ENCODE peak calls at places on chromosome 19, in ten cellular contexts. J, G, O, A, L, S, Z, Q, P and V are unnamed samples.

GRCh38 chr19:19537321-19538048 is 580 bp upstream of the CILP2 start:
- DNase-seq in Q (no peak), O (no peak), J (no peak), Z (no peak), S (no peak), A (peak), L (no peak), G (no peak), P (no peak), V (no peak)

GRCh38 chr19:53982056-53982455 is 9.4 kb upstream of the CACNG6 start:
- DNase-seq in Q (no peak), Z (peak), G (no peak), O (no peak), P (no peak), A (peak), L (no peak), J (no peak), S (peak), V (no peak)

GRCh38 chr19:55777528-55777927 is 8.6 kb downstream of the RFPL4AL1 start:
- DNase-seq in Z (no peak), Q (no peak), L (no peak), S (no peak), O (no peak), A (peak), P (no peak), J (no peak), G (no peak), V (no peak)

GRCh38 chr19:30342901-30343300 is 29.3 kb upstream of the ZNF536 start:
- DNase-seq in J (no peak), P (no peak), Q (no peak), S (no peak), Z (no peak), O (no peak), G (no peak), A (no peak), L (no peak), V (no peak)

GRCh38 chr19:883661-884211 is 9.3 kb downstream of the MED16 start:
- DNase-seq in G (no peak), Q (no peak), S (peak), P (peak), O (peak), J (no peak), L (no peak), A (peak), Z (no peak), V (peak)

GRCh38 chr19:33808399-33808798 is 11.7 kb downstream of the KCTD15 start:
- DNase-seq in G (no peak), S (no peak), P (no peak), A (no peak), O (no peak), J (no peak), L (no peak), Z (no peak), Q (no peak), V (no peak)

GRCh38 chr19:35105047-35105410 is 10.6 kb upstream of the FXYD3 start:
- DNase-seq in J (no peak), Q (no peak), Z (no peak), S (no peak), L (no peak), A (no peak), P (no peak), G (no peak), O (no peak), V (no peak)

GRCh38 chr19:30216453-30216852 is 155.7 kb upstream of the ZNF536 start:
- DNase-seq in P (no peak), G (no peak), L (no peak), Z (no peak), J (no peak), S (no peak), A (no peak), O (no peak), Q (no peak), V (no peak)

GRCh38 chr19:13964776-13965175 is 12.5 kb downstream of the DCAF15 start:
- DNase-seq in Z (no peak), J (no peak), P (no peak), S (no peak), O (no peak), L (no peak), A (peak), G (peak), Q (no peak), V (no peak)

GRCh38 chr19:35609881-35610353 is 2.6 kb upstream of the HAUS5 start:
- DNase-seq in G (no peak), Z (no peak), O (no peak), Q (peak), A (no peak), P (no peak), S (no peak), J (no peak), L (no peak), V (no peak)

GRCh38 chr19:37007587-37008220 is 70.5 kb upstream of the ZNF420 start:
- DNase-seq in L (no peak), Q (peak), J (peak), S (no peak), A (no peak), O (peak), G (no peak), Z (no peak), P (peak), V (peak)

GRCh38 chr19:13974073-13974472 is 21.8 kb downstream of the DCAF15 start:
- DNase-seq in S (peak), P (no peak), G (no peak), A (peak), Q (no peak), Z (peak), L (no peak), O (peak), J (no peak), V (peak)

GRCh38 chr19:39398297-39398864 is 7.2 kb downstream of the MED29 start:
- DNase-seq in S (no peak), L (no peak), J (no peak), Q (peak), Z (no peak), O (peak), P (peak), G (peak), A (peak), V (peak)

GRCh38 chr19:55454787-55455243 is 6.6 kb downstream of the ISOC2 start:
- DNase-seq in Q (no peak), L (no peak), P (no peak), Z (peak), A (peak), S (peak), J (peak), O (peak), G (peak), V (peak)

GRCh38 chr19:32404213-32404938 is 1.2 kb upstream of the DPY19L3 start:
- DNase-seq in P (no peak), Z (peak), S (peak), Q (peak), L (no peak), O (no peak), G (peak), J (no peak), A (no peak), V (no peak)

DNA sequence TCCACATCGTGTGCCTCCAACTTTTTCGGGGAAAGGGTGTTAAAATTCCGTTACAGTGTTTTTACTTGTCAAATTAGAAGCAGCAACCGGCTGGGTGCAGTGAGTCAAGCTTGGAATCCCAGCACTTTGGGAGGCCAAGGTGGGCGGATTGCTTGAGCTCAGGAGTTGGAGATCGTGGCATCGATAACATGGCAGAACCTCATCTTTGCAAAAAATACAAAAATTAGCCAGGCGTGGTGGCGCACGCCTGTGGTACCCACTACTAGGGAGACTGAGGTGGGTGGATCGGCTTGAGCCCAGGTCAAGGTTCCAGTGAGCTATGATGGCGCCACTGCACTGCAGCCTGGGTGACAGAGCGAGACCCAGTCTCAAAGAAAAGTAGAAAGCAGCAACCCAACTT is 1.1 kb upstream of the SLC35E1 start:
- DNase-seq in Z (no peak), A (no peak), O (no peak), P (no peak), J (no peak), Q (no peak), S (no peak), G (no peak), L (no peak), V (no peak)
- H3K27ac ChIP-seq in Z (no peak), A (peak), O (peak), P (peak), J (peak), Q (peak), S (no peak), G (no peak), L (peak), V (peak)

GRCh38 chr19:10006752-10007323 is 3.5 kb downstream of the COL5A3 start:
- DNase-seq in Q (no peak), O (no peak), J (no peak), P (no peak), G (no peak), Z (no peak), S (no peak), L (no peak), A (no peak), V (no peak)
- H3K27ac ChIP-seq in Q (no peak), O (peak), J (no peak), P (no peak), G (no peak), Z (no peak), S (no peak), L (no peak), A (no peak), V (no peak)

GRCh38 chr19:7926727-7927604 is 1.0 kb upstream of the CTXN1 start:
- DNase-seq in O (no peak), P (no peak), L (no peak), Q (peak), A (no peak), Z (no peak), G (no peak), J (no peak), S (no peak), V (no peak)
- H3K27ac ChIP-seq in O (peak), P (no peak), L (no peak), Q (peak), A (no peak), Z (no peak), G (no peak), J (peak), S (no peak), V (no peak)

GRCh38 chr19:2337329-2337707 is 8.8 kb downstream of the SPPL2B start:
- DNase-seq in O (no peak), L (no peak), S (peak), J (peak), Z (peak), P (peak), A (no peak), Q (no peak), G (peak), V (no peak)
- H3K27ac ChIP-seq in O (peak), L (no peak), S (no peak), J (peak), Z (peak), P (no peak), A (no peak), Q (no peak), G (no peak), V (no peak)

DNA sequence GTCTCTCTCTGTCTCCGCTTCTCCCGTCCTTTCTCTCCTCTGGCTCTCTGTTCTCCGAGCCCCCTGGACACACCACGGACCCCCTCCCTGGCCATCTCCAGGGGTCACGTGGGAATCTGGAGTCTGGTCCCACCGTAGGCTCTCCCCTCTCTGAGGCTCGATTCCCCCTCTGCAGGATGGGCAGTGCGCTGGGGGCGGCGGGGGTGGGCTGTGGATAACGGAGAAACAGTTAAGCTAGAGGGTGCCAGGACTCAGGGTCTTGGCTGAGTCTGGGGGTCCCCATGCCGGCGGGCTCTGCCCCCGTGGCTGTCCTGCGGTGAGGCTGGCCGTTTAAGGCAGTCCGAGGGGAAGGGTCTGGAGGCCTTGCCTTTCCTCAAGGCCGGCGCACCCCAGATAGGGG is 462 bp upstream of the MEIS3 start:
- DNase-seq in L (no peak), J (no peak), S (no peak), G (no peak), O (no peak), P (no peak), A (no peak), Q (no peak), Z (peak), V (no peak)
- H3K27ac ChIP-seq in L (no peak), J (no peak), S (peak), G (no peak), O (no peak), P (no peak), A (no peak), Q (no peak), Z (no peak), V (no peak)

GRCh38 chr19:46088101-46088500 is 36.4 kb downstream of the IGFL3 start:
- DNase-seq in A (no peak), Z (no peak), L (no peak), Q (no peak), J (no peak), S (no peak), O (no peak), G (no peak), P (no peak), V (no peak)
- H3K27ac ChIP-seq in A (no peak), Z (no peak), L (no peak), Q (no peak), J (no peak), S (no peak), O (no peak), G (no peak), P (no peak), V (no peak)

DNA sequence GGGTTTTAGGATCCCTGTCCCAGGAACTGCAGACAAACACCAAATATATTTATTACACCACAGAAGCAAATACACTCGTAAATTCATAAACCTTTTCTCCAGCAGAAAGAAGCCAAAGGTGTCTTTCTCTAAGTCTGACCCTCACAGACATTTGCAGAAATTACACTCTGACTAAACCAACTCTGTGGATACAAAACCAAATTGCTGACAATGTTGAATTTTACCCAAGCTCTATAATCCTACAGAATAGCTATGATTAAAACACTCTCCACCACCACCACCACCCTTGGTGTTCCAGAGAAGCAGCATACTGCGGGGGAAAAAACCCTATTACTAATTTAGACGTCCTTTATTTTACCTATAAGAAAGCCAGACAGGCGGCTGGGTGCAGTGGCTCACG is 5.2 kb downstream of the ZNF564 start:
- DNase-seq in J (no peak), A (no peak), S (no peak), G (no peak), Z (no peak), L (no peak), P (no peak), Q (no peak), O (no peak), V (no peak)
- H3K27ac ChIP-seq in J (no peak), A (no peak), S (no peak), G (no peak), Z (no peak), L (no peak), P (no peak), Q (no peak), O (no peak), V (no peak)

GRCh38 chr19:17581211-17581874 is 25.9 kb downstream of the COLGALT1 start:
- DNase-seq in L (no peak), S (no peak), Q (no peak), O (no peak), J (no peak), Z (no peak), P (no peak), A (no peak), G (no peak), V (no peak)

GRCh38 chr19:17580470-17581000 is 25.1 kb downstream of the COLGALT1 start:
- DNase-seq in Q (no peak), G (no peak), S (no peak), P (no peak), O (no peak), Z (no peak), A (no peak), L (no peak), J (no peak), V (no peak)

GRCh38 chr19:17577698-17578097 is 22.2 kb downstream of the COLGALT1 start:
- DNase-seq in A (no peak), J (no peak), O (no peak), G (no peak), S (no peak), P (no peak), L (no peak), Q (no peak), Z (no peak), V (no peak)

GRCh38 chr19:17576758-17577532 is 21.5 kb downstream of the COLGALT1 start:
- DNase-seq in J (no peak), L (no peak), G (no peak), A (no peak), P (no peak), Q (no peak), O (peak), Z (peak), S (peak), V (peak)

DNA sequence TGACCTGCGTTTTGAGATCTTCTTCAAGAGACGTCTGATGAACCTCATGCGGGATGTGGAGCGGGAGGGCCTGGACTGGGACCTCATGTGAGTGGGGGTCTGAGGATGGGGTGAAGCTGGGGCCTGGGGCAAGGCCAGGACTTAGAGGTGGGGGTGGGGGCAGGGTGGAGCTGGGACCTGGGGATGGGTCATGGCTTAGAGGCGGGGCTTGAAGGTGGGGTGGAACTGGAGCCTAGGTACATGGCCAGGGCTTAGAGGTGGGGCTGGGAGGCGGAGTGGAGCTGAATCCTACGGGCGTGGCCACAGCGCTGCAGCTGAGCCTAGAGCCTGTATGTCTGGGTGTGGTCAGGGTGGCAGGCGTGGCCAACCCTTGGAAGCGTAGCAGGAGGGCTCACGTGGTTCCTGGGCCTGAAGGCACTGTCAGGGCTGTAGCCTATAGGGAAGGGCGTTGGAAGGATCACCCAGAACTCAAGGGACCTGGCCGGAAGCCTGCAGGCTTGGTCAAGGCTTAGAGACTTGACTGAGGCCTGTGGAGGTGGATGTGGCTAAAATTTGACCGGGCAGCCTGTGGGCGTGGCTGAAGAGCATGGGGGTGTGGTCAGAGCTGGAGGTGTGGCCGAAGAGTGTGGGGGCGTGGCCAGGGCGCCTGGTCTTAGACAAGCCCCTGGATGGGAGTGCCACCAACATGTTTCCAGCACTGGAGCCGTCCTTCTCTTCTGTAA is 24.2 kb downstream of the COLGALT1 start:
- DNase-seq in P (peak), Z (peak), J (no peak), A (peak), S (peak), L (no peak), Q (peak), O (peak), G (peak), V (peak)
- H3K27ac ChIP-seq in P (no peak), Z (no peak), J (no peak), A (no peak), S (no peak), L (no peak), Q (no peak), O (peak), G (no peak), V (no peak)

DNA sequence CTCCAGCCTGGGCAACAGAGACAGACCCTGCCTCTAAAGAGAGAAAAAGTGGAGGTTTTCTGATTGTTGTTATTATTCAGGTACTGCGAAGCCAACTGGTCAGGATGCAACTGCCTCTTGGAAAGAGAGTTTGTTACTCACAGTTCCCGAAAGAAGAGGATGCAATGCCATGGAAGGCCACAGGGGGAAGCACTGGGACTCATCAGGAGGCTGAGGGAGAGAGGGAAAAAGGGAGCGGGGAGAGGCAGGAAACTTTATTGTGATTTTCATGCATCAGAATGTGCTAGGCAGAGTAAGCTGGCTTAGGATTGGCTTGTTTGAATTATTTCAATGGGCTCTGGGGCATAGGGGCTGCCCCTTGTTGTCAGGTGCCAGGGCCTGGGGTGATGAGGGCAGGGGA is 27.6 kb downstream of the MYO9B start:
- DNase-seq in Z (peak), S (peak), O (no peak), G (peak), A (peak), L (no peak), P (no peak), Q (no peak), J (no peak), V (peak)
- H3K27ac ChIP-seq in Z (no peak), S (no peak), O (peak), G (no peak), A (no peak), L (no peak), P (no peak), Q (peak), J (no peak), V (no peak)